ENCODE peak calls at places on chromosomes 1 and 21, in four cellular contexts. Z is stomach, H is adrenal gland, V is PC-9. L is an unnamed sample. For H3K36me3, the result is how much of the 10 kb centered on the place peaks cover.

GRCh38 chr1:150507912-150508864 is at the start of gene ECM1:
- DNase-seq in H (peak), Z (peak), V (peak), L (peak)

GRCh38 chr1:197948926-197949899 is 32.0 kb downstream of the LHX9 start:
- DNase-seq in H (no peak), V (no peak), Z (no peak), L (no peak)

GRCh38 chr1:115596080-115596795 is 45.5 kb upstream of the VANGL1 start:
- DNase-seq in Z (no peak), H (no peak), V (no peak), L (no peak)

GRCh38 chr1:45444609-45445131 is 46.3 kb downstream of the TESK2 start:
- DNase-seq in H (no peak), V (peak), Z (no peak), L (no peak)

GRCh38 chr21:46122758-46123683 is 25.1 kb downstream of the COL6A2 start:
- DNase-seq in V (no peak), H (peak), Z (no peak), L (no peak)

GRCh38 chr1:178976541-178976940 is 49.2 kb upstream of the FAM20B start:
- DNase-seq in V (no peak), Z (no peak), H (no peak), L (no peak)

GRCh38 chr1:79550402-79550801 is 543.9 kb upstream of the ADGRL4 start:
- DNase-seq in H (no peak), Z (no peak), V (no peak), L (no peak)

GRCh38 chr1:65167544-65167943 is 19.5 kb downstream of the AK4 start:
- DNase-seq in Z (no peak), H (no peak), V (no peak), L (no peak)

GRCh38 chr1:59008599-59009347 is 224.9 kb upstream of the JUN start:
- DNase-seq in V (no peak), Z (no peak), H (no peak), L (no peak)

GRCh38 chr1:67766117-67766978 is 66.9 kb downstream of the GNG12 start:
- DNase-seq in H (peak), V (peak), Z (peak), L (peak)

GRCh38 chr1:172588296-172589291 is 55.6 kb downstream of the SUCO start:
- DNase-seq in H (peak), Z (no peak), V (peak), L (peak)

DNA sequence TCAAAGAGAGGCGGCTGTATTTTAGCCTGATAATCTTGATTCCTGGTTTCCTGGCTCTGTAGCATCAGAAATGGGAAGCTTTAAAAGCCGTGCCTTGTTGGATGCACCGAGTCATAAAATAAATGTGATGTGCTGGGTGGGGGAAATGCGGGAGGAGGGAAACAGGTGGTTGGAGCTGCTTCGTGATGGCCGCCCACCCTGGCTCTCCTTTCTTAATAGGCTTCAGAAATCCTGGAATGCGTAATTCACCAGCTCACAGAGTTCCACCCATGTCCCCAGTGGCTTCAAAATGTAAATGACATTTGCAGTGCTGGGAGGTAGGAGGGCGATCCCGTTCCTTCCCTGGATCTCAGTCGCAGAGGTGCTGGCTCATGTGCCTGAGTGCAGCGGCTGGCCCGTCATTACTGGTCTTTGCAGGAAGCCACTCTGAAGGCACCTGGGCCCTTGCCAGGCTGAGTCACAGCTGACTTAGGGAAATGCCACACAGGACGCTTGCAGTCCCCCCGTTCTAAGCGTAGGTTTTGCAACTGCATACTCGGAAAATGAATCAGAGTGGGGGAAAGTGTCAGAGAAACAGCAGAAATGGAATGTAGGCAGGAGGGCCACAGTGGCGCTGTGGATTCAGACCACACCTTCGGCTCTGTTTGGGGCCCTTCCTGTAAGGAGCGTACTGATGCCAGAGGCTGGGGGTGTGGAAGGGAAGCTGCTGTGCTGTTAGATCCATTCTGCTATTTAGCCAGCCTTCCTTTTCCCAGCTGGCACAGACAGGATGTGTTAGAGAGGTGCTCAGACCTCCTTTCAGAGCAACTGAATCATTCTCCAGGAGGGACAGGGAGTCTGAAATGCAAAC is 37.6 kb downstream of the GALNT2 start:
- DNase-seq in V (peak), H (peak), Z (peak), L (peak)
- TF ChIP-seq CTCF in V (no peak), H (peak), Z (no peak), L (peak)

GRCh38 chr1:54884768-54885167 is 2.2 kb downstream of the DHCR24 start:
- DNase-seq in Z (no peak), H (no peak), V (no peak), L (no peak)
- H3K4me3 ChIP-seq in Z (no peak), H (peak), V (peak), L (no peak)

GRCh38 chr1:15886613-15887167 is 39.2 kb downstream of the SPEN start:
- DNase-seq in Z (no peak), H (no peak), V (no peak), L (no peak)
- H3K36me3 ChIP-seq in Z (under half), H (under half), V (under half), L (under half)

GRCh38 chr1:60170709-60171108 is 97.1 kb upstream of the C1orf87 start:
- DNase-seq in H (no peak), V (no peak), Z (no peak), L (no peak)
- TF ChIP-seq CTCF in H (no peak), V (no peak), Z (no peak), L (peak)

DNA sequence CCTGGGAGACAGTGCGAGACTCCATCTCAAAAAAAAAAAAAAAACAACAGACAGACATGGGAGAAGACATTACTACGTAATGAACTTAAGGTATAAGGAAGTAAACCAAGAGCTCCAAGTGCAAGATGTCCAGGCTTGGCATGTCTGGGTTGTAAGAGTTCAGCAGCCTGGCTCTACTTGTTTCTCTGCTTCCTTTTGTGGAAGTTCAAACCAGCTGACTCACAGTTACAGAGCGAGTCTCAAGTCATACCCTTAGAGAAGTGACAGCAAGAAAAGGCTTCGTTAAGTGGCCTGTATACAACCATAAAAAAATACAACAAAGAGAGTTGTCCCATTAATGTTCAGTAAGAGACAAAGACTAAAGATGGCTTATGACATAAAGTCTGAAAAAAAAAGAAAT is 1.3 kb downstream of the RIT1 start:
- DNase-seq in H (no peak), Z (peak), V (peak), L (no peak)
- H3K4me3 ChIP-seq in H (no peak), Z (no peak), V (peak), L (peak)

DNA sequence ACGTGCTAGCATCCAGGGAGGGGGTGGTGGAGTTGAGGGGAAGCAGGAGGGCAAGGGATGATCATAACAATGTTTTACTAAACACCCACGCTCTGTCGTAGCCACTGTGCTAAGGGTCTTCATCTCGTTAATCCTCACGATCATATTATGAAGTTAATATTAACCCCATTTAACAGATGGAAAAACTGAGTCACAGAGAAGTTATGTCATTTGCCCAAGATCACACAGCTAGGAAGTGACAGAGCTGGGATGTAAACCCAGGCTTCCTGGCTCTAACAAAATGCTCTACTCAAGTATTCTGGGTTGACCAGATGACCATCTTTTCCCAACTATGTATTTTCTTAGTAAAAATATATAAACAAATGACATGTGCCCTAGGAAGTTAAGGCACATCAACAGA is 88.7 kb downstream of the TAS1R2 start:
- DNase-seq in Z (no peak), V (no peak), H (no peak), L (no peak)
- H3K36me3 ChIP-seq in Z (under half), V (under half), H (under half), L (under half)

DNA sequence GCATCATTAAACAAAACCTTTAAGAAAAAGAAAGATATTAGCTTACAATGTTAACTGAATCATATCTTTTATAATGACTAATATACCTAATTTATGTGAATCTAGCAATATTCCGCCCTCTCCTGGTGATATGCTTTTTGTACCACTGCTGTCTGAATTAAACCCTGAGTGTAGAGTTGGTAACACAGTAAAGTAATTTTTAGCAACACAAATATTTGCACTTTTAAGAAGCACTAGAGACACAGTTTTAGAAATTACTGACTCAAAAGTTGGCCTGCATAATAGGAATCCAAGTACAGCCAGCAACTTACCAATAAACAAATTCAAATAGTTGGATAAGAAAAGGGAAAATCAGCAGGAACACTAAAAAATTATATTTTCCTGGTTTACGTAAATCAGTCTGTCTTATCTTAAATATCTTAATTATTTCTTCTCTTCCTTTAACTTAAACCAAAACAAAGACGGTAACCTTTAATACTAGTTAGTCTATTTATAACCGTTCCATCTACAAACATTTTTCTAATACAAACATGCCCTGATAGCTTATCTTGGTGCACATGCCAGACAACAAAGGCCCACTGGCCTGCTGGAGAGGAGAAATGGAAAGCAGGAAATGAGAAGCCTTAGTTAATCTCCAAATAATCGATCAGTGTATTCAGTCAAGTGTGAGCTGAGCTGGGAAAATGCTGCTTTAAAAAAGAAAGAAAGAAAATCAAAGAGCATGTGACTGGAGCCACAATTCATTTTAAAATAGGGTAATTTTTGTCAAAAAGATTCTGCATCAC is 246.0 kb downstream of the RERE start:
- DNase-seq in V (no peak), H (no peak), Z (peak), L (no peak)
- TF ChIP-seq CTCF in V (peak), H (peak), Z (no peak), L (peak)

DNA sequence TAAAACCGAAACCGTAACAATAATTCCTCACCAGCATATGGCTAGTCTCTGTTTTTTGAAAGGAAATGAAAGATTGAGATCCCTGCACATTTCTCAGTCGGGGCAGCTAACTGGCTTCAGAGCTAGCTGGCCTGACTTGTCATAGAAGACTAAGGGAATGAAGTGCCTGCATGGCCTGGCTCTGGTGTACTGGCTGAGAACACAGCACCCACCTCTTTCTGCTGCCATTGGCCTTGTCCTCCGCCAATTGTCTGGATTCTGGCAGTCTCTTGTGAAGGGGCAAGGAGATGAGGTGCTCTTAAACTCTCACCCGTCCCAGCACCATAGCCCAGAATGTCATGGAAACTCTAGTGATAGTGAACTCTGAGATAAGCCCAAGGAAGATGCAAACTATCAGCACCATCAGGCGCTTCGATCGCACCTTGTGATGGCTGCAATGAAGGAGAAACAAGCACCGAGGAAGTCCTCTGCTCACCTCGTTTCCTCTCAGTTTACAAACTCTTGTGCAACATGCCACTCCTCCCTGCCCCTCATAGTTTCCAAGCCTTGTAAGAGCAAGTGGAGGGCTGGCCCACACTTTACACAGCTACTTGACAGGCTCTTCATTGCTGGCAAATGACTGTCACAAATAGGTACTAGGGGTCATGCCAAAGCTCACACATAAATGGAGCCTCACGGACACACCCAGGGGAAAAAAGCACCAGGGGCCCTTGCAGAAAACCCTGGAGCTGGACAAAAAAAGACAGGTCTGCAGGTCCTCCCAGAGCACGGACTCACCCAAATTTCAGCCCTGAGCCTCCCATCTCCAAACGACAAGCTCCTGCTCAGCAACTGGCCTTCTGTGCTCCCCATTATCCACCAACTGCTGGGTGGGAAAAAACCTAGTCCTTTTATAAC is 16.4 kb downstream of the INPP5B start:
- DNase-seq in H (no peak), Z (no peak), V (peak), L (no peak)
- H3K4me3 ChIP-seq in H (no peak), Z (peak), V (peak), L (peak)

DNA sequence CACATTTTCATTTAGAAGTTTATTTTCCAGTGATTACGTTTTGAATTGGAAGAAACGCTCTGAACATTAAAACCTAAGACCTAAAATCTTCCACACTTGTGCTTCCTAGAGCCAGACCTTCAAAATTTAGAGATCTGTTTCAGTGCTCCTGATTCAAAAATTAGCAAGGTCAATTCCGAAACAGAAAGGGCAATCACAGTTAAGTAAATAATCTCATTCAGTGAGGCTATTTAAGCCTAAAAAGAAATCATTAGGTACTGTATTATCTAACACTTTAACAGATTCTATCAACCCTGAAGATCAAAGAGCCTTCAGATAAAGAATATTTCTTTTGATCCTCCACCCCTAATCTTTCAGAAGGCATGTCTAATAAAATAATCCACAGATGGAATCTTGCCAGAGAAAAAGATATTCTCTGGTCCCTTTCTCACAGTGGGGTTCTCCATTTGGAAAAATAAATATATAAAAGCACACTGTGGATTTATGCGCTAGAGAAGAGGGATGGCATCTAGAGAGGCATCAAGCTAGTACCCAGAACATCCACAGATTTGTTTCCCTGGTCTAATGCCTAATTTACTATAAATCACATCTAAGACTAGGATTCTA is 54.4 kb downstream of the ZZZ3 start:
- DNase-seq in Z (no peak), H (no peak), V (no peak), L (no peak)
- H3K36me3 ChIP-seq in Z (under half), H (under half), V (half or more), L (under half)

GRCh38 chr1:155305881-155306391 is 2.7 kb upstream of the FDPS start:
- DNase-seq in H (no peak), Z (no peak), V (no peak), L (no peak)

GRCh38 chr1:155309423-155310021 is 856 bp downstream of the FDPS start:
- DNase-seq in V (peak), Z (peak), H (peak), L (no peak)

GRCh38 chr1:155304558-155305063 is 3.4 kb upstream of the PKLR start:
- DNase-seq in V (no peak), H (no peak), Z (no peak), L (no peak)

GRCh38 chr1:155308493-155309422 is at the start of gene FDPS:
- DNase-seq in V (peak), H (peak), Z (peak), L (peak)

GRCh38 chr1:155307247-155307740 is 1.4 kb upstream of the FDPS start:
- DNase-seq in H (no peak), V (no peak), Z (no peak), L (no peak)
- TF ChIP-seq CTCF in H (peak), V (no peak), Z (no peak), L (peak)